ENCODE peak calls at places on chromosomes 13 and 19, in four cellular contexts. I is trophoblast cell, N is aorta, S is endodermal cell. H is an unnamed sample.

GRCh38 chr19:10766681-10767201 is 48.9 kb downstream of the DNM2 start:
- DNase-seq in S (no peak), I (no peak), N (peak; percentile 82), H (no peak)

GRCh38 chr13:26946675-26947342 is 186.2 kb upstream of the GPR12 start:
- DNase-seq in I (peak; percentile 15), N (no peak), S (no peak), H (peak; percentile 74)

GRCh38 chr13:113155982-113156655 is 2.3 kb upstream of the PROZ start:
- DNase-seq in S (no peak), I (no peak), N (no peak), H (no peak)

GRCh38 chr13:93562676-93563075 is 336.1 kb downstream of the GPC6 start:
- DNase-seq in I (no peak), N (no peak), S (no peak), H (no peak)

GRCh38 chr13:105928901-105929300 is 606.6 kb downstream of the EFNB2 start:
- DNase-seq in N (no peak), S (no peak), I (no peak), H (no peak)

GRCh38 chr19:11964858-11965645 is at the start of gene ZNF763:
- DNase-seq in I (peak; percentile 91), N (peak; percentile 96), S (peak; percentile 98), H (peak; percentile 97)

GRCh38 chr13:56586966-56587365 is 553.8 kb upstream of the PRR20A start:
- DNase-seq in N (no peak), S (no peak), I (no peak), H (no peak)

GRCh38 chr19:18878058-18878797 is 17.7 kb downstream of the CERS1 start:
- DNase-seq in N (peak; percentile 74), S (no peak), I (no peak), H (no peak)

GRCh38 chr13:25232937-25233515 is 54.3 kb downstream of the MTMR6 start:
- DNase-seq in S (no peak), N (no peak), I (no peak), H (peak; percentile 48)

GRCh38 chr19:47266401-47266885 is 8.2 kb upstream of the INAFM1 start:
- DNase-seq in I (peak; percentile 14), N (no peak), S (no peak), H (peak; percentile 45)
- H3K36me3 ChIP-seq in I (peaks cover 55% of the 10 kb centered on the region), N (no peaks in the 10 kb centered on the region), S (peaks cover 63% of the 10 kb centered on the region), H (peaks cover 10% of the 10 kb centered on the region)

DNA sequence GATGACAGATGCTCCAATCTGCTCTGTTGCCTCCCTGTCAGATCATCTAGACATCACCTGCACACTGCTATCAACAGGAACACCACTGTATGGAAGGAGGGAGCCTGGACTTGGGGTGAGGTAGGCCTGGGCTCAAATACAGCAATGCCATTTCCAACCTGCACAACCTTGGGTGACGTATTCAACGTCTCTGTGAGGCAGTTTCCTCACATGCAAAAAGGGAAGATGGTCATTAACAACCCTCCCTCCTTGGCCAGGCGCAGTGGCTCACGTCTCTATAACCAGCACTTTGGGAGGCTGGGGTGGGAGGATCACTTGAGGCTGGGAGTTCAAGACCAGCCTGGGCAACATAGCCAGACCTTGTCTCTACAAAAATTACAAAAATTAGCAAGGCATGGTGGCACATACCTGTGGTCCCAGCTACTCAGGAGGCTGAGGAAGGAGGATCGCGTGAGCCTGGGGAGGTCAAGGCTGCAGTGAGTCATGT is 13.1 kb downstream of the XRCC1 start:
- DNase-seq in S (no peak), I (no peak), N (no peak), H (no peak)
- H3K4me3 ChIP-seq in S (no peak overlapping the region), I (no peak overlapping the region), N (no peak overlapping the region), H (no peak overlapping the region)

GRCh38 chr19:3198901-3199700 is 13.4 kb downstream of the NCLN start:
- DNase-seq in N (no peak), S (no peak), I (no peak), H (no peak)

GRCh38 chr19:3194703-3195087 is 9.0 kb downstream of the NCLN start:
- DNase-seq in N (no peak), S (no peak), I (no peak), H (no peak)

GRCh38 chr19:3196933-3197205 is 11.1 kb downstream of the NCLN start:
- DNase-seq in N (no peak), S (no peak), I (no peak), H (no peak)

GRCh38 chr19:3194063-3194702 is 8.5 kb downstream of the NCLN start:
- DNase-seq in N (peak; percentile 64), I (no peak), S (no peak), H (no peak)

DNA sequence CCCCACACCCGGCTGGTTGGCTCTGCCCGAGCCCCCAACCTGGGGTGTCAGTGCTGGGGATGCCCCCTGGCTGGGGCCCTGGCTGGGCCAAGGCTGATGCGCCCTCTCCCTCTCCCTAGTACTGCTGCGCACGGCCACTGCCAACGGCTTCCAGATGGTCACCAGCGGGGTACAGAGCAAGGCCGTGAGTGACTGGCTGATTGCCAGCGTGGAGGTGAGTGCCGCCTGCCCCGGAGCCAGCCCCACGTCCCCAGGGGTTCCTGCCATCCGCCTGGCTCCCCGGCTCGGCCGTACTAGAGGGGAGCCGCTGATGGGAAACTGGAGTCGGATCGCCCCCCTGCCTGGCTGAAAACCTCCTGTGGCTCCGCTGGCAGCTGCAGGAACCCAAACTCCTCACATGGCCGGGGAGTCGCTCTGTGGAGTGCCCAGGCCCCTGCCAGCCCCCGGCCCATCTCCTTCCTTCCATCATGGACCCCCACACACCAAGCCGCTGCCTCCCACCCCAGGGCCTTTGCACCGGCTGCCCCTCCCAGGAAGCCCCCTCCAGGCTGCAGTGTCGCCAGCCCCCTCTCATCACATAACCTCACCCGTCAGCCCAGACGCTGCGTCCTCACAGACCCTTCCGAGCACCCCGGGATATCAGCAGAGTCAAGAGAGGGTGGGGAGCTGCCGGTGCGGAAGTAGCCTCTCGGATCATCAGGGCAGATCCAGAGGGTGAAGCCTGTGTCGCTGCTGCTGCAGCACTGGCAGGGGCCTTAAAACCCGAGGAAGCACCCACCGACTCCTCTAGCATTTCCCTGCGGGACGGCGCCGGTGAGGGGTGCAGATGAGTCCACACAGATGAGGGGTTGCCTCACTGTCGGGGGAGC is 10.6 kb downstream of the NCLN start:
- DNase-seq in I (no peak), N (no peak), S (no peak), H (no peak)
- H3K36me3 ChIP-seq in I (peaks cover 37% of the 10 kb centered on the region), N (peaks cover 2% of the 10 kb centered on the region), S (peaks cover 7% of the 10 kb centered on the region), H (no peaks in the 10 kb centered on the region)

GRCh38 chr13:79320433-79320832 is 85.6 kb downstream of the RBM26 start:
- DNase-seq in N (no peak), I (no peak), S (no peak), H (no peak)
- H3K4me3 ChIP-seq in N (no peak overlapping the region), I (no peak overlapping the region), S (no peak overlapping the region), H (no peak overlapping the region)

H was measured in H7.